ENCODE peak calls at places on chromosomes 5 and 9, in eight cellular contexts. One of them, this sample, is unnamed.

GRCh38 chr5:155699385-155699784 is 627.6 kb upstream of the SGCD start:
- DNase-seq in neural crest cell: no peak
- DNase-seq in NCI-H1105: no peak
- DNase-seq in RPMI7951: no peak
- DNase-seq in NCI-H1930: no peak
- DNase-seq in EL: no peak
- DNase-seq in lower leg skin: no peak
- DNase-seq in fibroblast of gingiva: no peak
- DNase-seq in this sample: no peak

GRCh38 chr5:14588145-14588544 is 6.6 kb downstream of the OTULINL start:
- DNase-seq in EL: no peak
- DNase-seq in neural crest cell: no peak
- DNase-seq in fibroblast of gingiva: no peak
- DNase-seq in lower leg skin: no peak
- DNase-seq in NCI-H1930: no peak
- DNase-seq in RPMI7951: no peak
- DNase-seq in NCI-H1105: no peak
- DNase-seq in this sample: no peak

GRCh38 chr9:97440160-97440559 is 28.3 kb downstream of the TDRD7 start:
- DNase-seq in NCI-H1930: no peak
- DNase-seq in EL: no peak
- DNase-seq in lower leg skin: no peak
- DNase-seq in neural crest cell: no peak
- DNase-seq in RPMI7951: no peak
- DNase-seq in NCI-H1105: no peak
- DNase-seq in fibroblast of gingiva: no peak
- DNase-seq in this sample: no peak

GRCh38 chr9:129432671-129433154 is 188.2 kb downstream of the C9orf50 start:
- DNase-seq in RPMI7951: no peak
- DNase-seq in NCI-H1105: no peak
- DNase-seq in NCI-H1930: no peak
- DNase-seq in fibroblast of gingiva: no peak
- DNase-seq in lower leg skin: no peak
- DNase-seq in neural crest cell: no peak
- DNase-seq in EL: no peak
- DNase-seq in this sample: no peak

GRCh38 chr9:136901516-136902258 is 15.4 kb downstream of the TRAF2 start:
- DNase-seq in neural crest cell: no peak
- DNase-seq in NCI-H1105: no peak
- DNase-seq in fibroblast of gingiva: no peak
- DNase-seq in EL: peak; percentile 63
- DNase-seq in lower leg skin: peak; percentile 31
- DNase-seq in RPMI7951: peak; percentile 76
- DNase-seq in NCI-H1930: no peak
- DNase-seq in this sample: no peak

GRCh38 chr5:154762700-154763099 is 7.5 kb downstream of the LARP1 start:
- DNase-seq in RPMI7951: no peak
- DNase-seq in NCI-H1930: no peak
- DNase-seq in lower leg skin: no peak
- DNase-seq in NCI-H1105: no peak
- DNase-seq in neural crest cell: no peak
- DNase-seq in EL: no peak
- DNase-seq in fibroblast of gingiva: no peak
- DNase-seq in this sample: no peak

GRCh38 chr5:89893546-89893945 is 516.0 kb downstream of the CETN3 start:
- DNase-seq in lower leg skin: no peak
- DNase-seq in NCI-H1105: no peak
- DNase-seq in neural crest cell: no peak
- DNase-seq in RPMI7951: no peak
- DNase-seq in fibroblast of gingiva: no peak
- DNase-seq in EL: no peak
- DNase-seq in NCI-H1930: no peak
- DNase-seq in this sample: no peak

GRCh38 chr5:176716320-176716719 is 69.0 kb downstream of the TSPAN17 start:
- DNase-seq in NCI-H1930: no peak
- DNase-seq in EL: peak; percentile 74
- DNase-seq in lower leg skin: no peak
- DNase-seq in neural crest cell: no peak
- DNase-seq in NCI-H1105: no peak
- DNase-seq in fibroblast of gingiva: peak; percentile 72
- DNase-seq in RPMI7951: peak; percentile 91
- DNase-seq in this sample: no peak

GRCh38 chr5:131810510-131811249 is 13.9 kb upstream of the FNIP1 start:
- DNase-seq in EL: peak; percentile 19
- DNase-seq in neural crest cell: no peak
- DNase-seq in lower leg skin: no peak
- DNase-seq in NCI-H1105: no peak
- DNase-seq in NCI-H1930: no peak
- DNase-seq in fibroblast of gingiva: peak; percentile 47
- DNase-seq in RPMI7951: no peak
- DNase-seq in this sample: no peak

GRCh38 chr5:168579987-168580508 is 880 bp upstream of the PANK3 start:
- DNase-seq in EL: no peak
- DNase-seq in neural crest cell: no peak
- DNase-seq in lower leg skin: no peak
- DNase-seq in NCI-H1105: no peak
- DNase-seq in RPMI7951: no peak
- DNase-seq in NCI-H1930: no peak
- DNase-seq in fibroblast of gingiva: no peak
- DNase-seq in this sample: no peak

GRCh38 chr5:109045710-109046109 is 298.0 kb downstream of the FER start:
- DNase-seq in neural crest cell: no peak
- DNase-seq in EL: no peak
- DNase-seq in NCI-H1930: no peak
- DNase-seq in fibroblast of gingiva: peak; percentile 85
- DNase-seq in RPMI7951: no peak
- DNase-seq in NCI-H1105: no peak
- DNase-seq in lower leg skin: no peak
- DNase-seq in this sample: no peak

GRCh38 chr5:78653031-78653430 is 4.5 kb upstream of the LHFPL2 start:
- DNase-seq in neural crest cell: no peak
- DNase-seq in fibroblast of gingiva: no peak
- DNase-seq in lower leg skin: no peak
- DNase-seq in EL: no peak
- DNase-seq in NCI-H1105: no peak
- DNase-seq in NCI-H1930: no peak
- DNase-seq in RPMI7951: no peak
- DNase-seq in this sample: no peak

GRCh38 chr9:38329980-38330379 is 62.5 kb upstream of the ALDH1B1 start:
- DNase-seq in fibroblast of gingiva: no peak
- DNase-seq in NCI-H1930: no peak
- DNase-seq in RPMI7951: no peak
- DNase-seq in lower leg skin: no peak
- DNase-seq in EL: no peak
- DNase-seq in neural crest cell: no peak
- DNase-seq in NCI-H1105: no peak
- DNase-seq in this sample: no peak

GRCh38 chr5:2052687-2053086 is 170.0 kb upstream of the IRX4 start:
- DNase-seq in lower leg skin: no peak
- DNase-seq in NCI-H1930: no peak
- DNase-seq in neural crest cell: no peak
- DNase-seq in NCI-H1105: no peak
- DNase-seq in RPMI7951: no peak
- DNase-seq in fibroblast of gingiva: no peak
- DNase-seq in EL: no peak
- DNase-seq in this sample: no peak

GRCh38 chr5:9529041-9529480 is 16.8 kb downstream of the SEMA5A start:
- DNase-seq in fibroblast of gingiva: peak; percentile 50
- DNase-seq in lower leg skin: no peak
- DNase-seq in EL: no peak
- DNase-seq in NCI-H1105: no peak
- DNase-seq in RPMI7951: no peak
- DNase-seq in NCI-H1930: no peak
- DNase-seq in neural crest cell: no peak
- DNase-seq in this sample: no peak

GRCh38 chr5:146283344-146283761 is 55.3 kb upstream of the POU4F3 start:
- DNase-seq in fibroblast of gingiva: peak; percentile 46
- DNase-seq in RPMI7951: peak; percentile 82
- DNase-seq in NCI-H1105: no peak
- DNase-seq in EL: peak; percentile 97
- DNase-seq in NCI-H1930: no peak
- DNase-seq in neural crest cell: no peak
- DNase-seq in lower leg skin: no peak
- DNase-seq in this sample: no peak

GRCh38 chr5:56696900-56697299 is 118.4 kb upstream of the MAP3K1 start:
- DNase-seq in RPMI7951: peak; percentile 33
- DNase-seq in EL: peak; percentile 36
- DNase-seq in NCI-H1105: no peak
- DNase-seq in neural crest cell: no peak
- DNase-seq in fibroblast of gingiva: peak; percentile 66
- DNase-seq in lower leg skin: no peak
- DNase-seq in NCI-H1930: no peak
- DNase-seq in this sample: no peak

GRCh38 chr9:82939451-82939850 is 123.5 kb downstream of the RASEF start:
- DNase-seq in lower leg skin: no peak
- DNase-seq in NCI-H1930: no peak
- DNase-seq in neural crest cell: no peak
- DNase-seq in RPMI7951: no peak
- DNase-seq in NCI-H1105: no peak
- DNase-seq in fibroblast of gingiva: no peak
- DNase-seq in EL: no peak
- DNase-seq in this sample: no peak

GRCh38 chr5:1765141-1765879 is 34.3 kb downstream of the MRPL36 start:
- DNase-seq in neural crest cell: no peak
- DNase-seq in fibroblast of gingiva: no peak
- DNase-seq in lower leg skin: no peak
- DNase-seq in RPMI7951: peak; percentile 24
- DNase-seq in EL: no peak
- DNase-seq in NCI-H1930: no peak
- DNase-seq in NCI-H1105: no peak
- DNase-seq in this sample: no peak

GRCh38 chr9:93258818-93259489 is 75.0 kb downstream of the WNK2 start:
- DNase-seq in RPMI7951: no peak
- DNase-seq in fibroblast of gingiva: no peak
- DNase-seq in lower leg skin: no peak
- DNase-seq in neural crest cell: no peak
- DNase-seq in NCI-H1930: no peak
- DNase-seq in EL: no peak
- DNase-seq in NCI-H1105: no peak
- DNase-seq in this sample: no peak

GRCh38 chr5:144121577-144121976 is 48.9 kb downstream of the YIPF5 start:
- DNase-seq in fibroblast of gingiva: no peak
- DNase-seq in lower leg skin: no peak
- DNase-seq in NCI-H1930: no peak
- DNase-seq in RPMI7951: no peak
- DNase-seq in NCI-H1105: no peak
- DNase-seq in neural crest cell: no peak
- DNase-seq in EL: no peak
- DNase-seq in this sample: no peak

GRCh38 chr9:18459958-18460584 is 13.9 kb upstream of the ADAMTSL1 start:
- DNase-seq in EL: peak; percentile 89
- DNase-seq in lower leg skin: peak; percentile 34
- DNase-seq in NCI-H1105: no peak
- DNase-seq in RPMI7951: peak; percentile 84
- DNase-seq in neural crest cell: no peak
- DNase-seq in NCI-H1930: no peak
- DNase-seq in fibroblast of gingiva: peak; percentile 97
- DNase-seq in this sample: no peak

GRCh38 chr9:4499917-4500316 is 9.6 kb downstream of the SLC1A1 start:
- DNase-seq in NCI-H1930: no peak
- DNase-seq in NCI-H1105: no peak
- DNase-seq in RPMI7951: no peak
- DNase-seq in neural crest cell: no peak
- DNase-seq in lower leg skin: no peak
- DNase-seq in fibroblast of gingiva: no peak
- DNase-seq in EL: no peak
- DNase-seq in this sample: no peak

GRCh38 chr5:151208481-151208914 is 15.4 kb downstream of the CCDC69 start:
- DNase-seq in RPMI7951: no peak
- DNase-seq in NCI-H1105: no peak
- DNase-seq in fibroblast of gingiva: peak; percentile 25
- DNase-seq in neural crest cell: no peak
- DNase-seq in NCI-H1930: no peak
- DNase-seq in lower leg skin: no peak
- DNase-seq in EL: no peak
- DNase-seq in this sample: no peak

GRCh38 chr9:12695474-12695873 is 2.3 kb downstream of the TYRP1 start:
- DNase-seq in fibroblast of gingiva: peak; percentile 2
- DNase-seq in lower leg skin: no peak
- DNase-seq in NCI-H1105: no peak
- DNase-seq in NCI-H1930: no peak
- DNase-seq in neural crest cell: no peak
- DNase-seq in EL: no peak
- DNase-seq in RPMI7951: peak; percentile 31
- DNase-seq in this sample: no peak

GRCh38 chr9:122941560-122942234 is 877 bp downstream of the RABGAP1 start:
- DNase-seq in lower leg skin: no peak
- DNase-seq in NCI-H1105: no peak
- DNase-seq in fibroblast of gingiva: peak; percentile 50
- DNase-seq in neural crest cell: no peak
- DNase-seq in RPMI7951: peak; percentile 28
- DNase-seq in NCI-H1930: no peak
- DNase-seq in EL: peak; percentile 53
- DNase-seq in this sample: no peak

GRCh38 chr9:71822455-71822854 is 54.1 kb upstream of the CEMIP2 start:
- DNase-seq in lower leg skin: no peak
- DNase-seq in NCI-H1105: no peak
- DNase-seq in RPMI7951: no peak
- DNase-seq in neural crest cell: no peak
- DNase-seq in fibroblast of gingiva: no peak
- DNase-seq in NCI-H1930: no peak
- DNase-seq in EL: no peak
- DNase-seq in this sample: no peak

GRCh38 chr9:20048985-20049384 is 260.1 kb upstream of the SLC24A2 start:
- DNase-seq in NCI-H1105: no peak
- DNase-seq in fibroblast of gingiva: no peak
- DNase-seq in EL: no peak
- DNase-seq in NCI-H1930: no peak
- DNase-seq in lower leg skin: no peak
- DNase-seq in RPMI7951: no peak
- DNase-seq in neural crest cell: no peak
- DNase-seq in this sample: no peak

GRCh38 chr5:71653119-71653518 is 66.0 kb upstream of the CARTPT start:
- DNase-seq in RPMI7951: no peak
- DNase-seq in EL: no peak
- DNase-seq in NCI-H1105: peak; percentile 65
- DNase-seq in lower leg skin: peak; percentile 31
- DNase-seq in fibroblast of gingiva: no peak
- DNase-seq in NCI-H1930: peak; percentile 18
- DNase-seq in neural crest cell: no peak
- DNase-seq in this sample: peak; percentile 78

GRCh38 chr5:147176422-147176821 is 58.4 kb upstream of the STK32A start:
- DNase-seq in NCI-H1105: no peak
- DNase-seq in lower leg skin: no peak
- DNase-seq in neural crest cell: no peak
- DNase-seq in fibroblast of gingiva: no peak
- DNase-seq in RPMI7951: no peak
- DNase-seq in EL: peak; percentile 2
- DNase-seq in NCI-H1930: no peak
- DNase-seq in this sample: no peak

GRCh38 chr5:57181151-57181550 is 7.3 kb downstream of the GPBP1 start:
- DNase-seq in RPMI7951: no peak
- DNase-seq in EL: no peak
- DNase-seq in neural crest cell: no peak
- DNase-seq in lower leg skin: no peak
- DNase-seq in NCI-H1105: no peak
- DNase-seq in NCI-H1930: no peak
- DNase-seq in fibroblast of gingiva: no peak
- DNase-seq in this sample: no peak

GRCh38 chr9:113587471-113588031 is 124.0 kb downstream of the RGS3 start:
- DNase-seq in lower leg skin: no peak
- DNase-seq in neural crest cell: peak; percentile 67
- DNase-seq in RPMI7951: no peak
- DNase-seq in EL: no peak
- DNase-seq in NCI-H1105: no peak
- DNase-seq in fibroblast of gingiva: no peak
- DNase-seq in NCI-H1930: no peak
- DNase-seq in this sample: no peak

GRCh38 chr9:114271556-114272510 is 51.1 kb upstream of the ORM1 start:
- DNase-seq in fibroblast of gingiva: peak; percentile 31
- DNase-seq in RPMI7951: peak; percentile 39
- DNase-seq in EL: peak; percentile 21
- DNase-seq in NCI-H1930: no peak
- DNase-seq in lower leg skin: no peak
- DNase-seq in NCI-H1105: no peak
- DNase-seq in neural crest cell: peak; percentile 37
- DNase-seq in this sample: peak; percentile 10